ENCODE peak calls at places on chromosomes 12 and 14, in ten cellular contexts. One of them, this sample, is unnamed. For H3K4me1, the result is how much of the 10 kb centered on the place peaks cover.

GRCh38 chr12:62660763-62661162 is 194.1 kb downstream of the MON2 start:
- DNase-seq in A549: no peak
- DNase-seq in CD8-positive, alpha-beta memory T cell: no peak
- DNase-seq in neural progenitor cell: no peak
- DNase-seq in psoas muscle: no peak
- DNase-seq in thyroid gland: no peak
- DNase-seq in right lobe of liver: no peak
- DNase-seq in body of pancreas: no peak
- DNase-seq in CD4-positive, CD25-positive, alpha-beta regulatory T cell: no peak
- DNase-seq in neuronal stem cell: no peak
- DNase-seq in this sample: peak

GRCh38 chr12:42729532-42729895 is 140.0 kb upstream of the PRICKLE1 start:
- DNase-seq in A549: no peak
- DNase-seq in CD8-positive, alpha-beta memory T cell: no peak
- DNase-seq in neural progenitor cell: no peak
- DNase-seq in psoas muscle: no peak
- DNase-seq in thyroid gland: no peak
- DNase-seq in right lobe of liver: no peak
- DNase-seq in body of pancreas: no peak
- DNase-seq in CD4-positive, CD25-positive, alpha-beta regulatory T cell: no peak
- DNase-seq in neuronal stem cell: no peak
- DNase-seq in this sample: no peak

GRCh38 chr14:100341301-100342031 is 18.3 kb downstream of the SLC25A47 start:
- DNase-seq in A549: peak
- DNase-seq in CD8-positive, alpha-beta memory T cell: no peak
- DNase-seq in neural progenitor cell: no peak
- DNase-seq in psoas muscle: no peak
- DNase-seq in thyroid gland: no peak
- DNase-seq in right lobe of liver: no peak
- DNase-seq in body of pancreas: peak
- DNase-seq in CD4-positive, CD25-positive, alpha-beta regulatory T cell: no peak
- DNase-seq in neuronal stem cell: no peak
- DNase-seq in this sample: peak

GRCh38 chr12:77893918-77894317 is 63.2 kb downstream of the NAV3 start:
- DNase-seq in A549: peak
- DNase-seq in CD8-positive, alpha-beta memory T cell: no peak
- DNase-seq in neural progenitor cell: no peak
- DNase-seq in psoas muscle: no peak
- DNase-seq in thyroid gland: no peak
- DNase-seq in right lobe of liver: peak
- DNase-seq in body of pancreas: peak
- DNase-seq in CD4-positive, CD25-positive, alpha-beta regulatory T cell: no peak
- DNase-seq in neuronal stem cell: no peak
- DNase-seq in this sample: no peak

GRCh38 chr14:31884776-31885379 is 192.2 kb upstream of the ARHGAP5 start:
- DNase-seq in A549: no peak
- DNase-seq in CD8-positive, alpha-beta memory T cell: no peak
- DNase-seq in neural progenitor cell: no peak
- DNase-seq in psoas muscle: no peak
- DNase-seq in thyroid gland: no peak
- DNase-seq in right lobe of liver: no peak
- DNase-seq in body of pancreas: no peak
- DNase-seq in CD4-positive, CD25-positive, alpha-beta regulatory T cell: no peak
- DNase-seq in neuronal stem cell: no peak
- DNase-seq in this sample: no peak

GRCh38 chr12:114306646-114307045 is 99.3 kb downstream of the TBX5 start:
- DNase-seq in A549: no peak
- DNase-seq in CD8-positive, alpha-beta memory T cell: no peak
- DNase-seq in neural progenitor cell: no peak
- DNase-seq in psoas muscle: no peak
- DNase-seq in thyroid gland: no peak
- DNase-seq in right lobe of liver: no peak
- DNase-seq in body of pancreas: no peak
- DNase-seq in CD4-positive, CD25-positive, alpha-beta regulatory T cell: no peak
- DNase-seq in neuronal stem cell: no peak
- DNase-seq in this sample: no peak

GRCh38 chr14:67269338-67270060 is 28.3 kb downstream of the PALS1 start:
- DNase-seq in A549: no peak
- DNase-seq in CD8-positive, alpha-beta memory T cell: no peak
- DNase-seq in neural progenitor cell: peak
- DNase-seq in psoas muscle: no peak
- DNase-seq in thyroid gland: no peak
- DNase-seq in right lobe of liver: no peak
- DNase-seq in body of pancreas: no peak
- DNase-seq in CD4-positive, CD25-positive, alpha-beta regulatory T cell: no peak
- DNase-seq in neuronal stem cell: peak
- DNase-seq in this sample: no peak

GRCh38 chr12:48861111-48861510 is 4.6 kb downstream of the RND1 start:
- DNase-seq in A549: no peak
- DNase-seq in CD8-positive, alpha-beta memory T cell: no peak
- DNase-seq in neural progenitor cell: no peak
- DNase-seq in psoas muscle: no peak
- DNase-seq in thyroid gland: no peak
- DNase-seq in right lobe of liver: no peak
- DNase-seq in body of pancreas: no peak
- DNase-seq in CD4-positive, CD25-positive, alpha-beta regulatory T cell: no peak
- DNase-seq in neuronal stem cell: no peak
- DNase-seq in this sample: no peak

GRCh38 chr12:111025792-111026430 is 105.5 kb upstream of the MYL2 start:
- DNase-seq in A549: no peak
- DNase-seq in CD8-positive, alpha-beta memory T cell: no peak
- DNase-seq in neural progenitor cell: no peak
- DNase-seq in psoas muscle: no peak
- DNase-seq in thyroid gland: no peak
- DNase-seq in right lobe of liver: no peak
- DNase-seq in body of pancreas: no peak
- DNase-seq in CD4-positive, CD25-positive, alpha-beta regulatory T cell: no peak
- DNase-seq in neuronal stem cell: no peak
- DNase-seq in this sample: no peak

DNA sequence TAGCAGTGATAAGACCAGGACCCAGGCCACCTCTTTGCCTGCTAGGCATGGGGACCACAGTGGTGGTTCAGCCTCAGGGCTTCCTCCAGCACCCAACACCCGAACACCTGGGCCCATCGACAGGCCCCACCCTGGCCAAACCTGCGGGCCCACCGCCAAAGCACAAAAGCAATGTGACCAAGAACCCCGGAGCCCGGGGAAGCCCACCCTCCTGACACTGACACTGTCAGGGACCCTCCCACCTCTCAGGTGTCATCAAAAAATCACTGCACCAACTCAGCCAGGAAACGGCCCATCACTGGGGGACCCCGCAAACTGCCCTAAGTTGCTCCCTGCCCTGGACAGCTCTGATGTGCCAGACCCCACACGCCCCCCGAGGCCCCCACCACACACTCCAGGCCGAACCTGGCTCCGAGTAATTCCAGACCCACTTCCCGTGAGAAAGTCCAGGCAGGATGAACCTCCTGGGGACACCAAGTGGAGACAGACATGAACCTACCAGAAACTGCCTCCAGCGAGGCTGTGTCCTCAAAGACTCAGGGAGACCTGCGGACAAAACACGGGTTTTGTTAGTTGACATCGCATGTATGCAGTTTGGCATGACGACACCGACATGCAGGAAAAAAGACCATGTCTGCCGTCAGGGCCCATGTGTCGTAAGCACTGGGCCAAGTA is 32.2 kb downstream of the NCOR2 start:
- DNase-seq in A549: no peak
- DNase-seq in CD8-positive, alpha-beta memory T cell: no peak
- DNase-seq in neural progenitor cell: no peak
- DNase-seq in psoas muscle: no peak
- DNase-seq in thyroid gland: no peak
- DNase-seq in right lobe of liver: no peak
- DNase-seq in body of pancreas: no peak
- DNase-seq in CD4-positive, CD25-positive, alpha-beta regulatory T cell: no peak
- DNase-seq in neuronal stem cell: no peak
- DNase-seq in this sample: no peak
- H3K4me1 ChIP-seq in A549: under half
- H3K4me1 ChIP-seq in CD8-positive, alpha-beta memory T cell: under half
- H3K4me1 ChIP-seq in neural progenitor cell: under half
- H3K4me1 ChIP-seq in psoas muscle: under half
- H3K4me1 ChIP-seq in thyroid gland: under half
- H3K4me1 ChIP-seq in right lobe of liver: under half
- H3K4me1 ChIP-seq in body of pancreas: under half
- H3K4me1 ChIP-seq in CD4-positive, CD25-positive, alpha-beta regulatory T cell: under half
- H3K4me1 ChIP-seq in neuronal stem cell: under half
- H3K4me1 ChIP-seq in this sample: under half

GRCh38 chr12:101620762-101621133 is 26.0 kb downstream of the MYBPC1 start:
- DNase-seq in A549: no peak
- DNase-seq in CD8-positive, alpha-beta memory T cell: no peak
- DNase-seq in neural progenitor cell: no peak
- DNase-seq in psoas muscle: no peak
- DNase-seq in thyroid gland: no peak
- DNase-seq in right lobe of liver: no peak
- DNase-seq in body of pancreas: no peak
- DNase-seq in CD4-positive, CD25-positive, alpha-beta regulatory T cell: no peak
- DNase-seq in neuronal stem cell: no peak
- DNase-seq in this sample: no peak

GRCh38 chr12:101616027-101616494 is 21.3 kb downstream of the MYBPC1 start:
- DNase-seq in A549: no peak
- DNase-seq in CD8-positive, alpha-beta memory T cell: no peak
- DNase-seq in neural progenitor cell: no peak
- DNase-seq in psoas muscle: no peak
- DNase-seq in thyroid gland: no peak
- DNase-seq in right lobe of liver: no peak
- DNase-seq in body of pancreas: peak
- DNase-seq in CD4-positive, CD25-positive, alpha-beta regulatory T cell: no peak
- DNase-seq in neuronal stem cell: no peak
- DNase-seq in this sample: no peak

GRCh38 chr12:101619868-101620761 is 25.3 kb downstream of the MYBPC1 start:
- DNase-seq in A549: no peak
- DNase-seq in CD8-positive, alpha-beta memory T cell: no peak
- DNase-seq in neural progenitor cell: no peak
- DNase-seq in psoas muscle: no peak
- DNase-seq in thyroid gland: no peak
- DNase-seq in right lobe of liver: peak
- DNase-seq in body of pancreas: peak
- DNase-seq in CD4-positive, CD25-positive, alpha-beta regulatory T cell: no peak
- DNase-seq in neuronal stem cell: no peak
- DNase-seq in this sample: no peak

DNA sequence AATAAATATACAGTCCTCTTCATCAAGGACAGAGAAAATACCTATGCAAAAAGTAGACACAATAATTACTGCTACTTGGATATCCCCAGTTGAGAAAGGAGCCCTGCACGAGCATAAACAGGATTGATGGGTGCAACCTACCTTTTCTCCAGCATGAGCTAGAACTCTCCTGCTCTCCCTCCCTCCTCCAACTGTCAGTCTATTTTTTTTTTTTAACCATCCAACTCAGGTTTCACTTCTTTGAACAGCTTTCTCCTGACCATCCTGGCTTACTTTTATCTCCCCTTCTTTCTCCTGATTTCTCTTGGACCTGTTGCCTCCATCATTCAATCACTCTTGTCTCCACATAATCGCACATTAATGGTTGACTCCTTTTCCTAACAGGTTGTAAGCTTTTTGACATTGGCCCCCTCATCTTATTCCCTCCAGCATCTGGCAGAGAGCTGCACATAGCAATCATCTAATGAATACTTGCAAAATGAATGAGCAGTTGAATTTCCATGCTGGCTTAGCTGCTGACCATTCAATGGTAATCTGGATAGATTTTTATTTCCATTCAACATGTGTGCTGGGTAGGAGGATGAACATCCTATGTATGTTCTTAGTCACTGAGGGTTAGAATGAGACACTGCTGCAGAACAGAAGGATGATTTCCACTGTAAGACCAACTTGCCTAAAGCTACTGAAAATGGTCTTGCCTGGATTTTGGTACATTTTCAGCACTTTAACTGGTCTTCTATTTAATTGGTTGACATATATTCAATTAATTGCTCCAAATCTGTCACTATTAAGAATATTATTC is 24.5 kb downstream of the MYBPC1 start:
- DNase-seq in A549: no peak
- DNase-seq in CD8-positive, alpha-beta memory T cell: no peak
- DNase-seq in neural progenitor cell: no peak
- DNase-seq in psoas muscle: no peak
- DNase-seq in thyroid gland: no peak
- DNase-seq in right lobe of liver: no peak
- DNase-seq in body of pancreas: no peak
- DNase-seq in CD4-positive, CD25-positive, alpha-beta regulatory T cell: no peak
- DNase-seq in neuronal stem cell: no peak
- DNase-seq in this sample: no peak
- H3K4me1 ChIP-seq in A549: under half
- H3K4me1 ChIP-seq in CD8-positive, alpha-beta memory T cell: under half
- H3K4me1 ChIP-seq in neural progenitor cell: under half
- H3K4me1 ChIP-seq in psoas muscle: half or more
- H3K4me1 ChIP-seq in thyroid gland: under half
- H3K4me1 ChIP-seq in right lobe of liver: under half
- H3K4me1 ChIP-seq in body of pancreas: half or more
- H3K4me1 ChIP-seq in CD4-positive, CD25-positive, alpha-beta regulatory T cell: under half
- H3K4me1 ChIP-seq in neuronal stem cell: under half
- H3K4me1 ChIP-seq in this sample: under half

GRCh38 chr12:4826909-4827308 is 82.8 kb upstream of the KCNA1 start:
- DNase-seq in A549: no peak
- DNase-seq in CD8-positive, alpha-beta memory T cell: no peak
- DNase-seq in neural progenitor cell: no peak
- DNase-seq in psoas muscle: no peak
- DNase-seq in thyroid gland: no peak
- DNase-seq in right lobe of liver: no peak
- DNase-seq in body of pancreas: no peak
- DNase-seq in CD4-positive, CD25-positive, alpha-beta regulatory T cell: no peak
- DNase-seq in neuronal stem cell: no peak
- DNase-seq in this sample: no peak
- H3K4me1 ChIP-seq in A549: under half
- H3K4me1 ChIP-seq in CD8-positive, alpha-beta memory T cell: half or more
- H3K4me1 ChIP-seq in neural progenitor cell: under half
- H3K4me1 ChIP-seq in psoas muscle: under half
- H3K4me1 ChIP-seq in thyroid gland: under half
- H3K4me1 ChIP-seq in right lobe of liver: under half
- H3K4me1 ChIP-seq in body of pancreas: under half
- H3K4me1 ChIP-seq in CD4-positive, CD25-positive, alpha-beta regulatory T cell: half or more
- H3K4me1 ChIP-seq in neuronal stem cell: under half
- H3K4me1 ChIP-seq in this sample: under half

DNA sequence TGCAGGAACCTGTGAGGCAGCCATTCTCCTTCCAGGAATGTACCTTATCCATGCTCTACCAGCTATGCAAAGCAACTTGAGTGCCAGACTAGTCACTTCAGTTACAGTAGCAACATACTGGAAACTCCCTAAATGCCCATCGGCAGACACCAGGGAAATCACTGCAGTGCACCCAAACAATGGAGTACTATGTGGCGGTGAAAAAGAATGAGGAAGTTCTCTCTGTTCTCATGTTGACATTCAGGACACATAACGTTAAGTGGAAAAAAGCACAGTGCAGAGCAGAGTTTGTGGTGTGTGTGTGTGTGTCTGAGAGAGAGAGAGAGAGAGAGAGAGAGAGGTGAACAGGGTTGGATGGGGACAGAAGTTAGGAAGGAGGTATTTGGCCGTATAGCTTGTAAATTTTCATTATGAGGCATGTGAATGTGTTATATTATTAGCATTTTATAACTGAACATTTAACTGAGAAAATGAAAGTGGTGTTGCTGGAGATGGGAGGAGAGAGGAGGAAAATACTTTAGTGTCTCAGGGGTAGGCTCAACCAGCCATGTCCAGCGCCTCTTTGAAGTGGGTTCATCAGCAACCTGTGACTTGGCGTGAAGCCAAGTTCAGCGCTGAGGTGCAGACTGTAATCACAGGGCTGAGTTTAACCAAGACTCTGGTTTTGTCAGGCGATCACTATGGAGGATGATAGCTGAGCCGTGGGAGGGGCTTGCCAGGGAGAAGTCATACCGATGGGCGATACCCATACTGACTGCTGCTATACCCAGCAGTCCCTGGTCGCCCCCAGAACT is 17.3 kb downstream of the TNFAIP2 start:
- DNase-seq in A549: no peak
- DNase-seq in CD8-positive, alpha-beta memory T cell: no peak
- DNase-seq in neural progenitor cell: no peak
- DNase-seq in psoas muscle: no peak
- DNase-seq in thyroid gland: peak
- DNase-seq in right lobe of liver: peak
- DNase-seq in body of pancreas: no peak
- DNase-seq in CD4-positive, CD25-positive, alpha-beta regulatory T cell: no peak
- DNase-seq in neuronal stem cell: no peak
- DNase-seq in this sample: no peak
- H3K4me1 ChIP-seq in A549: half or more
- H3K4me1 ChIP-seq in CD8-positive, alpha-beta memory T cell: under half
- H3K4me1 ChIP-seq in neural progenitor cell: under half
- H3K4me1 ChIP-seq in psoas muscle: under half
- H3K4me1 ChIP-seq in thyroid gland: under half
- H3K4me1 ChIP-seq in right lobe of liver: under half
- H3K4me1 ChIP-seq in body of pancreas: under half
- H3K4me1 ChIP-seq in CD4-positive, CD25-positive, alpha-beta regulatory T cell: under half
- H3K4me1 ChIP-seq in neuronal stem cell: under half
- H3K4me1 ChIP-seq in this sample: under half

This sample was measured in keratinocyte.